ENCODE peak calls at places on chromosomes 1 and 21, in ten cellular contexts. L is uterus, Z is fibroblast of mammary gland, N is keratinocyte, M is left ventricle myocardium inferior, X is Caco-2, P is cardiac muscle cell, U is GM23338, E is astrocyte of the cerebellum, R is astrocyte of the spinal cord. I is an unnamed sample.

GRCh38 chr1:203706444-203706843 is 58.5 kb upstream of the LAX1 start:
- DNase-seq in L (no peak), Z (peak; percentile 31), N (peak; percentile 77), M (no peak), X (no peak), P (no peak), U (no peak), E (no peak), R (no peak), I (no peak)

GRCh38 chr1:3907031-3907534 is 7.0 kb upstream of the C1orf174 start:
- DNase-seq in L (no peak), Z (peak; percentile 24), N (no peak), M (no peak), X (no peak), P (no peak), U (peak; percentile 34), E (no peak), R (no peak), I (no peak)

GRCh38 chr1:45493116-45493697 is 2.2 kb upstream of the TESK2 start:
- DNase-seq in L (peak; percentile 34), Z (peak; percentile 54), N (no peak), M (no peak), X (peak; percentile 52), P (peak; percentile 73), U (peak; percentile 77), E (peak; percentile 45), R (peak; percentile 56), I (peak; percentile 40)

GRCh38 chr1:185400057-185400456 is 83.0 kb upstream of the IVNS1ABP start:
- DNase-seq in L (no peak), Z (peak; percentile 77), N (peak; percentile 52), M (no peak), X (no peak), P (peak; percentile 21), U (no peak), E (peak; percentile 80), R (peak; percentile 87), I (no peak)

GRCh38 chr1:81703736-81704463 is 96.8 kb upstream of the ADGRL2 start:
- DNase-seq in L (no peak), Z (peak; percentile 77), N (no peak), M (no peak), X (peak; percentile 40), P (peak; percentile 46), U (no peak), E (no peak), R (no peak), I (peak; percentile 16)

GRCh38 chr1:226395753-226396152 is 12.1 kb downstream of the PARP1 start:
- DNase-seq in L (no peak), Z (no peak), N (no peak), M (no peak), X (no peak), P (no peak), U (no peak), E (no peak), R (no peak), I (no peak)

GRCh38 chr1:62325076-62325475 is 5.8 kb upstream of the KANK4 start:
- DNase-seq in L (no peak), Z (peak; percentile 65), N (peak; percentile 69), M (no peak), X (peak; percentile 76), P (peak; percentile 72), U (no peak), E (peak; percentile 38), R (peak; percentile 43), I (peak; percentile 54)

GRCh38 chr1:158290571-158290935 is 830 bp downstream of the CD1C start:
- DNase-seq in L (no peak), Z (no peak), N (no peak), M (no peak), X (no peak), P (no peak), U (no peak), E (no peak), R (no peak), I (no peak)

GRCh38 chr1:204868340-204868700 is 2.3 kb upstream of the NFASC start:
- DNase-seq in L (no peak), Z (no peak), N (no peak), M (peak; percentile 46), X (no peak), P (no peak), U (peak; percentile 44), E (no peak), R (no peak), I (no peak)

GRCh38 chr1:119453021-119453420 is 38.1 kb downstream of the HSD3B2 start:
- DNase-seq in L (no peak), Z (peak; percentile 74), N (no peak), M (no peak), X (no peak), P (peak; percentile 72), U (no peak), E (peak; percentile 76), R (peak; percentile 47), I (no peak)

GRCh38 chr1:56715161-56715560 is 70.0 kb downstream of the PRKAA2 start:
- DNase-seq in L (no peak), Z (no peak), N (no peak), M (no peak), X (no peak), P (no peak), U (no peak), E (no peak), R (peak; percentile 21), I (no peak)

GRCh38 chr21:43935711-43936110 is 70.7 kb downstream of the AGPAT3 start:
- DNase-seq in L (no peak), Z (no peak), N (no peak), M (no peak), X (no peak), P (no peak), U (no peak), E (no peak), R (no peak), I (no peak)

GRCh38 chr1:27132624-27133023 is 22.3 kb downstream of the SLC9A1 start:
- DNase-seq in L (no peak), Z (no peak), N (no peak), M (peak; percentile 40), X (no peak), P (no peak), U (no peak), E (no peak), R (no peak), I (no peak)

GRCh38 chr1:55194851-55195250 is 20.3 kb downstream of the USP24 start:
- DNase-seq in L (no peak), Z (no peak), N (no peak), M (no peak), X (no peak), P (no peak), U (no peak), E (no peak), R (no peak), I (no peak)

GRCh38 chr1:12454406-12455391 is 163.3 kb downstream of the DHRS3 start:
- DNase-seq in L (peak; percentile 42), Z (no peak), N (no peak), M (no peak), X (no peak), P (peak; percentile 82), U (no peak), E (peak; percentile 66), R (peak; percentile 72), I (no peak)

GRCh38 chr1:206575165-206575893 is 36.9 kb downstream of the EIF2D start:
- DNase-seq in L (no peak), Z (peak; percentile 84), N (no peak), M (peak; percentile 44), X (no peak), P (peak; percentile 98), U (peak; percentile 22), E (peak; percentile 23), R (peak; percentile 64), I (no peak)

GRCh38 chr1:53134961-53135734 is 7.3 kb downstream of the SLC1A7 start:
- DNase-seq in L (peak; percentile 10), Z (peak; percentile 79), N (no peak), M (no peak), X (no peak), P (peak; percentile 91), U (no peak), E (no peak), R (no peak), I (no peak)

GRCh38 chr21:28791595-28792282 is 200.9 kb downstream of the LTN1 start:
- DNase-seq in L (no peak), Z (no peak), N (no peak), M (no peak), X (no peak), P (no peak), U (no peak), E (no peak), R (no peak), I (no peak)
- H3K4me3 ChIP-seq in L (no peak overlapping the region), Z (no peak overlapping the region), N (no peak overlapping the region), M (no peak overlapping the region), X (no peak overlapping the region), P (no peak overlapping the region), U (no peak overlapping the region), E (no peak overlapping the region), R (no peak overlapping the region), I (no peak overlapping the region)

DNA sequence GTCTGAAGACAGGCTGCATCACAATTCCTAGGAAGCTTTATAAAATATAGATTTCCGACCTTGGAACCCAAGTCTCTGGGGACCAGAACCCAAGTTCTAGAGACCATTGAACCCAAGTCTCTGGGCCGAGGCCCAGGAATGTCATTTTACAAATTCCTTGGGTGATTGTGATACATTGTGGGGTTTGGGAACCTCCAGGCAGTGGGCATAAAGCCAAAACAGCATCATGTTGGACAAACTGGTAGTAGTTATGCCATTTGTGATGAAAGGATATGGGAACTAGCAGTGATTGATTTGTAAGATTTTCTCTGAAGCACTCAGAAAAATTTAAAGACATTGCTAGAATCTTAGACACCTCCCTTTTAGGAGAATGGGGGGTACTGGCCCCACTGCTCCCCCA is 160.2 kb downstream of the HIVEP3 start:
- DNase-seq in L (no peak), Z (peak; percentile 80), N (no peak), M (no peak), X (no peak), P (peak; percentile 71), U (no peak), E (no peak), R (peak; percentile 39), I (no peak)
- TF ChIP-seq CTCF in L (no peak), Z (no peak), N (no peak), M (no peak), X (no peak), P (no peak), U (no peak), E (no peak), R (no peak), I (no peak)

DNA sequence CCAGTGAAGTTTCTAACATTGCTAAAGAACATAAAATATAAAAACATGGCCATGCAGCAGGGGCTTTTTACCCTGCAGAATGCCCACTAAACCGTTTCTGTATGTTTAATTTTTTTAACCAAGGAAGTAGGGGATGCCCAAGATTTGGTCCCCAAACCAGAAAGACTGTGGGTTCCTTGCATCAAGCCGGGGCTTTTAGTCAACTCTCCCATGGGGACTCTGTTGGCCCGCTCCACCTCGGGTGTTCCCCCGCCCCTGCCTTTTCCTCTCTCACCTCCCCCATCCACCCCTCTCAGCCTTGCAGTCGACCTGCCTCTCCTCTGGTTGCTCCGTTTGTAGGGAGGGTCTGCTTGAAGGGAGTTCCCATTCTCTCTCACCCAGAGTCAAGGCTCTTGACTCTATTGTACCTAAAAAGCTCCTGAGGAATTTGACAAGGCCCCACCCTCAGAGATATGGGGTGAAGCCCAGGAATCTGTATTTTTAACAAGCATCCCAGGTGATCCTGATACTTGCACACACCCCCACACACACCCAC is 117.5 kb downstream of the TOMM20 start:
- DNase-seq in L (no peak), Z (no peak), N (no peak), M (no peak), X (no peak), P (no peak), U (no peak), E (no peak), R (no peak), I (no peak)
- H3K4me3 ChIP-seq in L (no peak overlapping the region), Z (no peak overlapping the region), N (no peak overlapping the region), M (no peak overlapping the region), X (no peak overlapping the region), P (no peak overlapping the region), U (no peak overlapping the region), E (no peak overlapping the region), R (no peak overlapping the region), I (peak overlapping the region; percentile 12)

GRCh38 chr1:60828944-60829343 is 253.4 kb upstream of the NFIA start:
- DNase-seq in L (no peak), Z (no peak), N (no peak), M (no peak), X (no peak), P (no peak), U (peak; percentile 2), E (no peak), R (no peak), I (no peak)
- TF ChIP-seq CTCF in L (no peak), Z (no peak), N (no peak), M (no peak), X (no peak), P (no peak), U (peak; percentile 21), E (no peak), R (no peak), I (no peak)